ENCODE peak calls at places on chromosome 6, in ten cellular contexts. C, O, F, E, A, G, T, M, R and W are unnamed samples.

GRCh38 chr6:158322724-158323560 is 10.7 kb downstream of the TULP4 start:
- DNase-seq in C (no peak), O (no peak), F (no peak), E (no peak), A (no peak), G (no peak), T (peak), M (peak), R (no peak), W (peak)

GRCh38 chr6:2396856-2397640 is 151.6 kb upstream of the GMDS start:
- DNase-seq in C (no peak), O (no peak), F (no peak), E (no peak), A (no peak), G (no peak), T (peak), M (peak), R (no peak), W (peak)

GRCh38 chr6:166935353-166935752 is 21.0 kb downstream of the RNASET2 start:
- DNase-seq in C (no peak), O (no peak), F (no peak), E (no peak), A (no peak), G (no peak), T (peak), M (no peak), R (no peak), W (no peak)

GRCh38 chr6:139124887-139125672 is 9.8 kb upstream of the HECA start:
- DNase-seq in C (peak), O (no peak), F (peak), E (peak), A (no peak), G (peak), T (peak), M (peak), R (no peak), W (peak)

GRCh38 chr6:56714273-56714672 is 71.6 kb upstream of the DST start:
- DNase-seq in C (no peak), O (no peak), F (no peak), E (no peak), A (no peak), G (no peak), T (no peak), M (no peak), R (no peak), W (no peak)

GRCh38 chr6:14722704-14723103 is 523.2 kb upstream of the JARID2 start:
- DNase-seq in C (no peak), O (no peak), F (no peak), E (no peak), A (no peak), G (no peak), T (no peak), M (no peak), R (no peak), W (no peak)

GRCh38 chr6:105179244-105180065 is at the start of gene POPDC3:
- DNase-seq in C (no peak), O (no peak), F (no peak), E (no peak), A (peak), G (peak), T (peak), M (peak), R (peak), W (no peak)

GRCh38 chr6:87590989-87591388 is 1.1 kb downstream of the ORC3 start:
- DNase-seq in C (no peak), O (no peak), F (no peak), E (no peak), A (no peak), G (no peak), T (no peak), M (no peak), R (no peak), W (no peak)

GRCh38 chr6:37258716-37259115 is 772 bp upstream of the TMEM217 start:
- DNase-seq in C (no peak), O (no peak), F (no peak), E (no peak), A (no peak), G (no peak), T (no peak), M (no peak), R (no peak), W (no peak)

GRCh38 chr6:119148102-119148824 is 69.8 kb upstream of the FAM184A start:
- DNase-seq in C (no peak), O (no peak), F (no peak), E (no peak), A (peak), G (no peak), T (peak), M (peak), R (peak), W (peak)

GRCh38 chr6:110661426-110661825 is 153.8 kb downstream of the CDK19 start:
- DNase-seq in C (no peak), O (no peak), F (no peak), E (no peak), A (no peak), G (no peak), T (no peak), M (no peak), R (no peak), W (no peak)

GRCh38 chr6:111663232-111663631 is 57.6 kb upstream of the TRAF3IP2 start:
- DNase-seq in C (no peak), O (no peak), F (peak), E (no peak), A (no peak), G (no peak), T (no peak), M (no peak), R (no peak), W (no peak)

GRCh38 chr6:152378154-152378553 is 259.0 kb downstream of the SYNE1 start:
- DNase-seq in C (no peak), O (no peak), F (no peak), E (no peak), A (no peak), G (no peak), T (no peak), M (peak), R (no peak), W (no peak)

GRCh38 chr6:42179261-42179955 is 6.2 kb downstream of the GUCA1A start:
- DNase-seq in C (no peak), O (no peak), F (no peak), E (no peak), A (no peak), G (no peak), T (no peak), M (no peak), R (no peak), W (no peak)

GRCh38 chr6:84897874-84898635 is 133.7 kb upstream of the TBX18 start:
- DNase-seq in C (no peak), O (no peak), F (no peak), E (no peak), A (no peak), G (no peak), T (no peak), M (peak), R (no peak), W (peak)

GRCh38 chr6:41462980-41463930 is 82.9 kb upstream of the FOXP4 start:
- DNase-seq in C (no peak), O (no peak), F (peak), E (no peak), A (peak), G (peak), T (no peak), M (peak), R (no peak), W (no peak)

GRCh38 chr6:20718705-20719653 is 184.7 kb downstream of the CDKAL1 start:
- DNase-seq in C (no peak), O (no peak), F (no peak), E (no peak), A (no peak), G (no peak), T (no peak), M (no peak), R (no peak), W (no peak)

GRCh38 chr6:16276991-16277981 is 38.9 kb downstream of the GMPR start:
- DNase-seq in C (no peak), O (no peak), F (peak), E (no peak), A (peak), G (peak), T (peak), M (peak), R (no peak), W (peak)

GRCh38 chr6:166640342-166641043 is 13.4 kb upstream of the RPS6KA2 start:
- DNase-seq in C (no peak), O (no peak), F (no peak), E (no peak), A (no peak), G (peak), T (peak), M (no peak), R (no peak), W (no peak)

GRCh38 chr6:52503344-52503747 is 73.5 kb downstream of the TRAM2 start:
- DNase-seq in C (no peak), O (peak), F (no peak), E (no peak), A (no peak), G (no peak), T (no peak), M (no peak), R (no peak), W (no peak)

GRCh38 chr6:138970856-138971425 is 17.1 kb downstream of the REPS1 start:
- DNase-seq in C (no peak), O (no peak), F (no peak), E (no peak), A (no peak), G (peak), T (no peak), M (peak), R (no peak), W (peak)

GRCh38 chr6:13311155-13311554 is 17.2 kb downstream of the TBC1D7 start:
- DNase-seq in C (no peak), O (no peak), F (no peak), E (no peak), A (no peak), G (no peak), T (no peak), M (no peak), R (no peak), W (no peak)

GRCh38 chr6:1324926-1325325 is 13.0 kb downstream of the FOXQ1 start:
- DNase-seq in C (no peak), O (no peak), F (no peak), E (no peak), A (no peak), G (no peak), T (no peak), M (no peak), R (no peak), W (no peak)

GRCh38 chr6:111625099-111625416 is 19.4 kb upstream of the TRAF3IP2 start:
- DNase-seq in C (no peak), O (no peak), F (peak), E (no peak), A (no peak), G (no peak), T (peak), M (no peak), R (no peak), W (no peak)

GRCh38 chr6:111596784-111597183 is 8.9 kb downstream of the TRAF3IP2 start:
- DNase-seq in C (no peak), O (no peak), F (no peak), E (no peak), A (no peak), G (no peak), T (no peak), M (no peak), R (no peak), W (no peak)

GRCh38 chr6:154429711-154430110 is 73.1 kb upstream of the IPCEF1 start:
- DNase-seq in C (no peak), O (no peak), F (no peak), E (no peak), A (no peak), G (no peak), T (no peak), M (no peak), R (no peak), W (no peak)

GRCh38 chr6:150996968-150997367 is 131.5 kb downstream of the MTHFD1L start:
- DNase-seq in C (no peak), O (no peak), F (no peak), E (no peak), A (no peak), G (no peak), T (no peak), M (no peak), R (no peak), W (no peak)

GRCh38 chr6:136136274-136136673 is 113.8 kb downstream of the MTFR2 start:
- DNase-seq in C (no peak), O (no peak), F (no peak), E (no peak), A (no peak), G (no peak), T (no peak), M (no peak), R (no peak), W (no peak)

GRCh38 chr6:42021847-42022754 is 28.2 kb upstream of the TAF8 start:
- DNase-seq in C (peak), O (no peak), F (no peak), E (peak), A (no peak), G (peak), T (no peak), M (no peak), R (no peak), W (no peak)

GRCh38 chr6:11785953-11786579 is 7.5 kb upstream of the ADTRP start:
- DNase-seq in C (peak), O (no peak), F (no peak), E (peak), A (no peak), G (no peak), T (no peak), M (no peak), R (no peak), W (no peak)

GRCh38 chr6:9248125-9248524 is 812.8 kb upstream of the SLC35B3 start:
- DNase-seq in C (no peak), O (no peak), F (no peak), E (no peak), A (no peak), G (no peak), T (no peak), M (no peak), R (no peak), W (no peak)

GRCh38 chr6:33975631-33976424 is 170.1 kb downstream of the GRM4 start:
- DNase-seq in C (no peak), O (no peak), F (peak), E (no peak), A (no peak), G (no peak), T (no peak), M (no peak), R (no peak), W (no peak)

GRCh38 chr6:2608508-2608907 is 142.2 kb downstream of the MYLK4 start:
- DNase-seq in C (no peak), O (no peak), F (no peak), E (no peak), A (no peak), G (no peak), T (no peak), M (no peak), R (no peak), W (no peak)

GRCh38 chr6:36657265-36657664 is 21.2 kb upstream of the CDKN1A start:
- DNase-seq in C (no peak), O (no peak), F (no peak), E (no peak), A (no peak), G (no peak), T (no peak), M (no peak), R (no peak), W (no peak)

GRCh38 chr6:12992770-12993169 is 276.2 kb downstream of the PHACTR1 start:
- DNase-seq in C (no peak), O (no peak), F (no peak), E (no peak), A (no peak), G (no peak), T (no peak), M (no peak), R (peak), W (no peak)

GRCh38 chr6:170485159-170485558 is 67.9 kb downstream of the PSMB1 start:
- DNase-seq in C (no peak), O (no peak), F (no peak), E (no peak), A (no peak), G (no peak), T (no peak), M (no peak), R (no peak), W (no peak)

GRCh38 chr6:153207041-153207440 is 76.0 kb upstream of the RGS17 start:
- DNase-seq in C (no peak), O (no peak), F (no peak), E (no peak), A (no peak), G (no peak), T (no peak), M (no peak), R (no peak), W (no peak)